ENCODE peak calls at places on chromosomes 2 and 18, in four cellular contexts. K, N, H and G are unnamed samples.

GRCh38 chr2:181848356-181848876 is 43.1 kb upstream of the ITPRID2 start:
- DNase-seq in H (no peak), N (no peak), K (no peak), G (no peak)

GRCh38 chr2:237500681-237501424 is 13.8 kb downstream of the MLPH start:
- DNase-seq in H (no peak), K (peak), N (peak), G (peak)

GRCh38 chr2:68710336-68710735 is 24.3 kb upstream of the ARHGAP25 start:
- DNase-seq in H (no peak), K (peak), N (no peak), G (peak)

GRCh38 chr2:43114210-43114609 is 112.2 kb downstream of the ZFP36L2 start:
- DNase-seq in K (peak), H (no peak), N (no peak), G (no peak)

GRCh38 chr2:145760781-145761649 is 1241.1 kb upstream of the ZEB2 start:
- DNase-seq in N (no peak), H (no peak), K (peak), G (peak)

GRCh38 chr2:129388870-129389269 is 590.6 kb upstream of the RAB6C start:
- DNase-seq in N (no peak), K (no peak), H (no peak), G (no peak)

GRCh38 chr18:48924621-48925601 is 25.9 kb downstream of the SMAD7 start:
- DNase-seq in H (peak), K (no peak), N (no peak), G (no peak)

GRCh38 chr2:12005886-12006681 is 259.7 kb downstream of the LPIN1 start:
- DNase-seq in K (no peak), N (no peak), H (peak), G (no peak)

GRCh38 chr2:56464613-56465012 is 280.8 kb downstream of the CCDC85A start:
- DNase-seq in N (no peak), K (no peak), H (no peak), G (no peak)

GRCh38 chr2:128622371-128622770 is 303.7 kb upstream of the HS6ST1 start:
- DNase-seq in H (no peak), K (no peak), N (no peak), G (no peak)

GRCh38 chr18:34115409-34116081 is 109.2 kb downstream of the NOL4 start:
- DNase-seq in H (no peak), K (no peak), N (no peak), G (no peak)

GRCh38 chr18:50203801-50204604 is 9.1 kb upstream of the MYO5B start:
- DNase-seq in N (peak), K (peak), H (peak), G (peak)

GRCh38 chr2:1974391-1974790 is 230.1 kb upstream of the PXDN start:
- DNase-seq in H (no peak), N (no peak), K (no peak), G (peak)

GRCh38 chr2:170221317-170222288 is 43.7 kb downstream of the MYO3B start:
- DNase-seq in K (peak), N (no peak), H (no peak), G (peak)

GRCh38 chr2:205852457-205852856 is 170.2 kb downstream of the NRP2 start:
- DNase-seq in N (no peak), H (no peak), K (no peak), G (peak)

GRCh38 chr2:36415623-36416022 is 60.0 kb downstream of the CRIM1 start:
- DNase-seq in N (no peak), K (no peak), H (no peak), G (no peak)

GRCh38 chr2:74632939-74633312 is 15.2 kb downstream of the M1AP start:
- DNase-seq in N (no peak), K (no peak), H (no peak), G (no peak)

GRCh38 chr2:42054657-42055430 is 7.0 kb downstream of the PKDCC start:
- DNase-seq in H (peak), K (no peak), N (peak), G (no peak)

GRCh38 chr2:33134086-33134763 is 187.5 kb downstream of the LTBP1 start:
- DNase-seq in N (peak), K (peak), H (peak), G (peak)

GRCh38 chr2:166127217-166128155 is at the start of gene SCN1A:
- DNase-seq in H (no peak), K (peak), N (peak), G (peak)
- H3K9ac ChIP-seq in H (no peak), K (no peak), N (no peak), G (no peak)

GRCh38 chr18:36412778-36413177 is 115.3 kb downstream of the FHOD3 start:
- DNase-seq in H (no peak), K (no peak), N (no peak), G (no peak)
- TF ChIP-seq CTCF in H (no peak), K (peak), N (peak), G (peak)

DNA sequence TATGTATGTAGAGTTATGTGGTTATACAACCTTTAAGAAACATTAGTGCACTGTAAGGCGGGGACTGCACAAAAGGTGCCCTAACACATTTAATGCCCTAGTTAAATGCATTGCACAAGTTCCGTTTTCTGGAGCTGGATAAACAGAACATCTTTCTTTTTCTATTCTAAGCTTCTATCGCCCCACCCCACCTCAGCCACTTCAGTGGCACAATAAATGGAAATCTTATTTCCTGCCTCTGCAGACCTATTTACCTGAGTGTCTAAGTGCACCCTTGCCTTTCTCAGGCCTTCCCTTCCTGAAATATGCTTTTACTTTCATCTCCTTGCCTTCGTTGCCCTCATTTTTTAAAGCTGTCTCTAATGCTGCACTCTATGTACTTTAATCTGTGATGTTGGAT is 123.5 kb downstream of the TANC1 start:
- DNase-seq in H (peak), K (no peak), N (no peak), G (no peak)
- H3K4me3 ChIP-seq in H (no peak), K (no peak), N (no peak), G (no peak)

DNA sequence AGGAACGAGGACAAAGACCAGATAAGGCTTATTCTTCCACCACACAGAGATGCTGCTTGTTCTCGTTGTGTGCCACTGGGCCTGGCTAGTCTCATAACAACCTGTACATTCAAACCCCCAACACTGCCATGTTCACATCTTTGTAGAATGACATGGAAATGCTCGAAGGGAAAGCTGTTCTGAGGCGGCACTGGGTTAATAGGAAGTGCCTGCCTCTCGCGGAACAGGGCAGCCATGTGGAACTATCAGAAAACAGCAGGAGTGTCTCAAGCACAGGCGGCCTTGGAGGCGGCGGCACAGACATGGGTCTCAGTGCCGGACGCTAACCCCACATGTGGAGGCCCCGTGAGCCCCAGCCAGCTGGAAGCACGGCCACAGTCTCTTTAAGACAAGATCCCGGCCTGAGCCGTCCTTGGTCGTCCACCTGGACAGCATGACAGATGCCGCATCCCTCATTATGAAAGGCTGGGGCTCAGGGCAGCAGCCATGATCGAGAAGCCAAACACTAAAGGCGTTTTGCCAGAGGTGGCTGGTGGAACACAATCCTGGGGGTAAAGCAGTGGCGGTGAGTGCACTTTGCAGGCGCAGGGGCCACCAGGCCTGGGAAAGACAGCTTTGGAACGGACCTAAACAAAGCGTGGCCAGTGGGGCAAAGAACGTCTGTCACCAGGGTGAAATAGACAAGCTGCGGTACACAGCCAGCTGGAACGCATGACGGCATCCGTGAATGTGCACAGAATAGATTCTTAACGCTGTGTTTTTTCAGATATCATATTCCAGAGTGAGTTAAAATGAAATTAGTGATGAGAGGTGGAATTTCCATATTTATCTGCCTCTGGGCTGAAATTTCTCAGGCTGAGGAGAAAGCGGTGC is 161.0 kb downstream of the HDAC4 start:
- DNase-seq in N (no peak), K (peak), H (no peak), G (peak)
- H3K9ac ChIP-seq in N (no peak), K (peak), H (no peak), G (peak)

GRCh38 chr2:21181957-21182356 is 58.2 kb downstream of the TDRD15 start:
- DNase-seq in H (no peak), K (no peak), N (no peak), G (no peak)

DNA sequence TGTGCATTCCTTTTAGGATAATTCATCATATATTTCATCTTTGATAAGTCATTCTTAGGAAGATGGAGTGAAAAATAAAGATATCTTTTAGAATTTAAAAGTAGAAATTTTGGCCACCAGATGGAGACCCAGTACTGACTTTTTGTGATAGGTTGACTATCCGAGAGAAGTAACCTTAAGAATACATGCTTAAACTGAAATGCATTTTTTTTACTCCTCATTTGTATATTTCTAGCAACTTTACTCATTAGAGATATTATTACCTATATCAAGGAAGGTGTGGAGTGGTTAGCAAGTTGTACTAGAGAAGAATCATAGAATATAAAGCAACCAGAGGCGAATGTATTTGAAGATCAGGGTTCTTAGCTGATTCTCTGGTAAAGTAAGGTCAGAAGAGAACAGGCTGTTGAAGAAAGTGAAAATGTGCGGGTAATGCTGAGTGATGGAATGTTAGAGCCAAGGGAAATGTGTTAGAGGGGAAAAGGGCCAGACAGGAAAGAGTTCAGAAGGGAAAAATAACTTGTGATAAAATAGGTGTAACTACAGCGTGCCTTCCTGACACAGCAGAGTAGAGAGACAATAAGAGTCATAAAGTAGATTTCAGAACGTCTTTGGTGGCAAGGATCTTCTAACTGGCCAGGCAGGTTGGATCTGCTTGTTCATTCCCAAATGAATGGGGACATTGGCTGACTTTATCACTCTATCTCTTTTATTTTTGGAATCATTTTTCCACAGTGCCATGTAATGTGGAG is 52.3 kb downstream of the TDRD15 start:
- DNase-seq in N (no peak), K (peak), H (no peak), G (peak)
- TF ChIP-seq CTCF in N (no peak), K (peak), H (peak), G (no peak)

DNA sequence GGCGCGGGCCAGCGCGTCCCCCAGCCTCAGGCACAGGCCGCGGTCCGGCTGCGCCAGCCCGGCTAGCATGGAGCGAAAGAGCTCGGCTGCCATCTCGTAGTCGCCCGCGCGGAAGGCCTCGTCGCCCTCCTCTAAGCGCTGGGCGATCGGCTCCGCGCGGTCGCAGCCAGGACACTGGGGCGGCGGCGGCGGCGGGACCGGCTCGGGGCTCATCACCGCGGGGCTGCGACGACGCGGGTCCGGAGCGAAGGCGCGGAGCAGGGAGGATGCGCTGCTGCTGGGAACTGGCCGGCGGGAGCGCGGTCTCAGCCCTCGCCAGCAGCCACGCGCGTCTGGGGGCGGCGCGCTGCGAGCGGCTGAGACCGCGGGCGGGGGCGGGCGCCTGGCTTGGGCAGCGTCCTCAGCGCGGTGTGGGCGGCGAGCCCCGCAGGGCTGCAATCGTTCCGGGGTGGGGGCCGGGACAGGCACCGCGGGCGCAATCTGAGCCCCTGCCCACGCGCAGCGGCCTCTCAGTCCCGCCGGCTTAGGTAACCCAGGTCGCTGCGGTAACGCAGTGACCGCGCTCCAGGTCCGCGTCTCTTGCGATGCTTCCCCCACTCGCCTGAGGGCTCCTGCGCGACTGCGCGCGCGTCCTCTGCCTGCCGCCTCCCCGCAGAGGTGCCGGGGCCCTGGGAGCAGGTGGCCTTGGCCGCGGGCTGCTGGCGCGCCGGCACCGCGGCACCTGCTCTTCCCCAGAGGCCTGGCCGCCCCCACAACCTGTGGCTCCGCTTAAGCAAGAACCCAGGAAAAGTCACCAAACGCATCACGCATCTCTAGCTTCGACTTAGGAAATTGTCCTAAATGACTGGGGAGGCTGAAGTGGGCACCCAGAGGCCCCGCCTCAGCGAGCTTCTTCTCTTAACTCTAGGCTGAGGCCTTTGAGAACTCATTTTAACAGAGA is at the start of gene LONRF2:
- DNase-seq in H (no peak), N (no peak), K (no peak), G (no peak)
- H3K4me3 ChIP-seq in H (peak), N (no peak), K (peak), G (no peak)

DNA sequence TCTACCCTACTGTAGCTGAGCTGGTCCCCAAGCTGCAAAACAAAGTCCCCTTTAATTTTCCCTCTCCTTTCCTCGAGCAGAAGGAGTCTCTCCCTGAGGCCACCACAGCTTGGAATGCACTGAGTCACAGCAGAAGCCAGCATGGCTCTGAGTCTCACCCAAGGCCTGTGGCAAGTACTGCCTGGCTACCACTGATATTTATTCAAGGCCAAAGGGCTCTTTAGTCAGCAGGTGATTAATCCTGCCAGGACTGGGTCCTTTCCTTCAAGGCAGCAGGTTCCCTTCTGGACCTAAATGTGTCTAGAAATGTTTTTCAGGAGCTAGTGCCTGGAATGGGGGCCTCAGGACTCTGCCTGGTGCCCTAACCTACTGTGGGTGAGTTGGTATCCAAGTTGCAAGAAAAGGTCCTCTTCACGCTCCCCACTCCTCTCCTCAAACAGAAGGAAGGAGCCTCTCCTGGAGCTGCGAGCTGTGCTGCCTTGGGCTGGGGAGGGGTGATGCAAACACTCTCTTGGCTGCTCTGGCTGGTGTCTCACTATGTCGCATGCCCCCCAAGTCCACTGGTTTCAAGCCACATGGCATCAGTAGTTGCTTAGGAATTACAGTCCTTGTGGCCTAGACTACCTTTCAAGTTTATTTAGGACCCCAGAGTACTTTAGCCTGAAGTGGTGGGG is 53.4 kb downstream of the CD28 start:
- DNase-seq in K (peak), N (peak), H (no peak), G (peak)
- H3K9ac ChIP-seq in K (no peak), N (peak), H (no peak), G (no peak)